ENCODE peak calls at places on chromosome 3, in six cellular contexts. N is pancreas, L is colonic mucosa, H is heart left ventricle, U is fibroblast of lung, E is ovary. Z is an unnamed sample.

GRCh38 chr3:31957106-31957505 is 24.0 kb downstream of the OSBPL10 start:
- DNase-seq in H (no peak), U (peak; percentile 52), E (no peak), N (no peak), L (no peak), Z (no peak)

GRCh38 chr3:129033151-129033550 is 27.4 kb upstream of the GP9 start:
- DNase-seq in E (peak; percentile 15), L (no peak), N (no peak), U (no peak), H (no peak), Z (no peak)

GRCh38 chr3:46367811-46368210 is 2.9 kb upstream of the CCR5 start:
- DNase-seq in L (no peak), E (no peak), U (no peak), H (no peak), N (no peak), Z (no peak)

GRCh38 chr3:52092891-52093290 is 36.5 kb upstream of the DUSP7 start:
- DNase-seq in H (peak; percentile 20), U (no peak), L (no peak), N (peak; percentile 30), E (peak; percentile 17), Z (peak; percentile 25)

GRCh38 chr3:36597422-36597821 is 166.9 kb downstream of the DCLK3 start:
- DNase-seq in L (no peak), U (peak; percentile 43), E (no peak), N (no peak), H (no peak), Z (no peak)

GRCh38 chr3:63921741-63922482 is 9.7 kb upstream of the SCAANT1 start:
- DNase-seq in H (no peak), E (no peak), U (no peak), N (no peak), L (no peak), Z (no peak)

GRCh38 chr3:189519458-189519857 is 111.7 kb upstream of the TP63 start:
- DNase-seq in H (no peak), L (no peak), E (no peak), N (no peak), U (no peak), Z (no peak)

GRCh38 chr3:156509209-156510174 is 45.4 kb downstream of the SSR3 start:
- DNase-seq in N (no peak), E (no peak), U (peak; percentile 54), L (no peak), H (no peak), Z (no peak)

GRCh38 chr3:9037113-9037715 is 73.9 kb upstream of the RAD18 start:
- DNase-seq in H (peak; percentile 69), U (no peak), E (peak; percentile 30), L (no peak), N (no peak), Z (no peak)

GRCh38 chr3:13338231-13338630 is 81.9 kb downstream of the NUP210 start:
- DNase-seq in E (no peak), L (no peak), N (no peak), H (no peak), U (peak; percentile 2), Z (no peak)

GRCh38 chr3:129602730-129603560 is 3.5 kb downstream of the PLXND1 start:
- DNase-seq in H (peak; percentile 89), L (no peak), N (no peak), E (peak; percentile 73), U (peak; percentile 94), Z (peak; percentile 80)

GRCh38 chr3:158950131-158950901 is 148.5 kb downstream of the MFSD1 start:
- DNase-seq in N (no peak), U (no peak), H (no peak), E (no peak), L (no peak), Z (no peak)

GRCh38 chr3:177893321-177893720 is 642.9 kb upstream of the KCNMB2 start:
- DNase-seq in L (no peak), E (no peak), H (no peak), U (no peak), N (no peak), Z (no peak)

GRCh38 chr3:111653766-111654165 is 58.6 kb upstream of the ZBED2 start:
- DNase-seq in U (no peak), L (no peak), H (no peak), E (no peak), N (no peak), Z (no peak)

GRCh38 chr3:99534951-99535704 is 103.3 kb upstream of the COL8A1 start:
- DNase-seq in H (no peak), L (no peak), N (no peak), E (no peak), U (peak; percentile 82), Z (peak; percentile 39)

GRCh38 chr3:184620799-184621119 is 59.2 kb downstream of the EPHB3 start:
- DNase-seq in E (no peak), N (no peak), H (no peak), U (no peak), L (no peak), Z (no peak)

GRCh38 chr3:17752441-17752840 is 10.0 kb upstream of the TBC1D5 start:
- DNase-seq in E (no peak), L (no peak), H (no peak), U (no peak), N (no peak), Z (no peak)

GRCh38 chr3:59559721-59560514 is 510.1 kb upstream of the CFAP20DC start:
- DNase-seq in H (no peak), L (no peak), N (no peak), E (no peak), U (peak; percentile 100), Z (no peak)

GRCh38 chr3:165883866-165884478 is 46.7 kb upstream of the BCHE start:
- DNase-seq in U (no peak), E (no peak), N (no peak), H (no peak), L (no peak), Z (no peak)

GRCh38 chr3:1092771-1093170 is at the start of gene CNTN6:
- DNase-seq in E (no peak), H (no peak), N (no peak), L (no peak), U (peak; percentile 58), Z (no peak)

DNA sequence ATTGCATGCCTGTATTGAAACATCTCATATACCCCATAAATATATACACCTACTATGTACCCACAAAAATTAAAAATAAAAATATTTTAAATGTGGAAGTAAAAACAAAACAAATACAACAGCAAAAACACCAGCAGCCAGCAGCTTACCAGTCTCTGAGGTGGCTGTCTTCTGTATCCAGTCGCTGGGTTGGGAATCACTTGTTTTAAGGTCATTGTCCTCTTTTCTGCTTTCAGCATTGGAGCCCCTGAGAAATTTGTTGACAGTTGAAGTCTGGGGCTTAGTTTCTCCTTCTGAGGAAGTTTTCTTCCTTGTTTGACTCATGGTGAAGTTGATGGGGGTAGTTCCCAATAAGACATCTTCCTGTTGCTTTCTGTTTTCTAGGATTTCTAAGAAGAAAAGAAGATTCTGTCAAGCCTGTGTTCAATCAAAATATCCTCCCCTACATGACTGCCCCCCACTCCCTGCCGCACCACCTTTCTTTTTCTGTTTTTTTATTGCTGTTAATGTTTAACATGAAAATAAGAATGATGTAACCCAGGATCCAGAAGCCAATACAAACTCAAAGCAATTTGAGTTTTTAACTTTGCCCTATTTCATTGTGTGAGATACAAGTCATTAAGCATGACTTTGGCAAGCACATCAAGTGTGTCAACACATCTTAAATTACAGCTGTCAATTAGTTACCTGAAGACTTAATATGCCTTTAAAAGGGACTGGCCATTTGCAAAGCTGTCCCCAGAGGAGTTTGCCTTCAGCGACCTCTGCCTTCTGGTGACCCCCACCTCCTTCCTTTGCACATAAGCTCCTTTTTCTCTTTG is at the start of gene LRRC31:
- DNase-seq in E (no peak), N (no peak), L (peak; percentile 29), U (no peak), H (no peak), Z (no peak)
- H3K4me3 ChIP-seq in E (peak within 1 kb of the TSS; percentile 7), N (no peak within 1 kb of the TSS), L (peak within 1 kb of the TSS; percentile 26), U (no peak within 1 kb of the TSS), H (no peak within 1 kb of the TSS), Z (no peak within 1 kb of the TSS)

GRCh38 chr3:169755488-169755887 is 9.4 kb downstream of the TERC start:
- DNase-seq in E (no peak), U (no peak), L (no peak), N (no peak), H (no peak), Z (no peak)
- H3K27ac ChIP-seq in E (no peak overlapping the region), U (no peak overlapping the region), L (no peak overlapping the region), N (no peak overlapping the region), H (no peak overlapping the region), Z (no peak overlapping the region)

GRCh38 chr3:150734795-150735119 is 28.2 kb downstream of the SIAH2 start:
- DNase-seq in U (no peak), L (no peak), H (no peak), N (no peak), E (no peak), Z (no peak)
- TF ChIP-seq CTCF in U (no peak), L (no peak), H (no peak), N (no peak), E (no peak), Z (no peak)

DNA sequence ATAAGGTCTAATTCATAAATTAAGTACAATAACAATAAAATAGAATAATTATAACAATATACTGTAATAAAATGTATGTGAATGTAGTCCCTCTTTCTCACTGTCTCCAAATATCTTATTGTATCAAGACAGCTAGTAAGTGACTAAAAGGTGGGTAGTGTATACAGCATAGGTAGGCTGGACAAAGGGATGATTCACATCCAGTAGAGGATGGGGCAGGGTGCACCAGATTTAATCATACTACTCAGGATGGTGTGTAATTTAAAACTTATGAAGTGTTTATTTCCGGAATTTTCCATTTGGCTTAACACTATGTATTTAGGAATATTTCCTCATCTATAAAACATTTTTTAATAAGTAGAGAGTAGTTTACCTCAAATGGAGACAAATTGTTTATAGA is 876.1 kb upstream of the CADM2 start:
- DNase-seq in U (no peak), E (no peak), L (no peak), N (no peak), H (no peak), Z (no peak)
- H3K4me3 ChIP-seq in U (no peak overlapping the region), E (no peak overlapping the region), L (no peak overlapping the region), N (no peak overlapping the region), H (no peak overlapping the region), Z (no peak overlapping the region)

Z was measured in left lung.